ENCODE peak calls at places on chromosomes 13 and 19, in ten cellular contexts. S, B, P, N, R, F, Z, D, K and E are unnamed samples.

GRCh38 chr13:28324181-28324789 is 170.6 kb downstream of the FLT1 start:
- DNase-seq in S (peak; percentile 12), B (peak; percentile 74), P (no peak), N (no peak), R (peak; percentile 78), F (peak; percentile 73), Z (peak; percentile 47), D (no peak), K (peak; percentile 61), E (peak; percentile 34)

GRCh38 chr19:1163283-1163933 is 10.7 kb downstream of the SBNO2 start:
- DNase-seq in S (no peak), B (no peak), P (no peak), N (peak; percentile 66), R (no peak), F (no peak), Z (no peak), D (no peak), K (no peak), E (no peak)

GRCh38 chr13:112619730-112620639 is 32.0 kb upstream of the TUBGCP3 start:
- DNase-seq in S (no peak), B (no peak), P (no peak), N (no peak), R (peak; percentile 59), F (no peak), Z (peak; percentile 78), D (no peak), K (peak; percentile 49), E (no peak)

GRCh38 chr13:46622918-46623256 is 69.9 kb downstream of the LRCH1 start:
- DNase-seq in S (no peak), B (peak; percentile 80), P (peak; percentile 39), N (no peak), R (peak; percentile 73), F (peak; percentile 84), Z (no peak), D (peak; percentile 72), K (no peak), E (no peak)

GRCh38 chr19:52170304-52170703 is 1.1 kb downstream of the ZNF836 start:
- DNase-seq in S (no peak), B (no peak), P (no peak), N (no peak), R (no peak), F (no peak), Z (no peak), D (no peak), K (no peak), E (no peak)

GRCh38 chr13:109408596-109409382 is 377.6 kb downstream of the IRS2 start:
- DNase-seq in S (no peak), B (no peak), P (no peak), N (no peak), R (no peak), F (no peak), Z (no peak), D (no peak), K (no peak), E (no peak)

GRCh38 chr13:107170270-107170931 is 602.5 kb upstream of the ARGLU1 start:
- DNase-seq in S (no peak), B (no peak), P (no peak), N (no peak), R (no peak), F (no peak), Z (no peak), D (no peak), K (no peak), E (no peak)

GRCh38 chr19:35249848-35250711 is 1.3 kb downstream of the LSR start:
- DNase-seq in S (no peak), B (no peak), P (no peak), N (no peak), R (no peak), F (no peak), Z (no peak), D (no peak), K (no peak), E (peak; percentile 9)

DNA sequence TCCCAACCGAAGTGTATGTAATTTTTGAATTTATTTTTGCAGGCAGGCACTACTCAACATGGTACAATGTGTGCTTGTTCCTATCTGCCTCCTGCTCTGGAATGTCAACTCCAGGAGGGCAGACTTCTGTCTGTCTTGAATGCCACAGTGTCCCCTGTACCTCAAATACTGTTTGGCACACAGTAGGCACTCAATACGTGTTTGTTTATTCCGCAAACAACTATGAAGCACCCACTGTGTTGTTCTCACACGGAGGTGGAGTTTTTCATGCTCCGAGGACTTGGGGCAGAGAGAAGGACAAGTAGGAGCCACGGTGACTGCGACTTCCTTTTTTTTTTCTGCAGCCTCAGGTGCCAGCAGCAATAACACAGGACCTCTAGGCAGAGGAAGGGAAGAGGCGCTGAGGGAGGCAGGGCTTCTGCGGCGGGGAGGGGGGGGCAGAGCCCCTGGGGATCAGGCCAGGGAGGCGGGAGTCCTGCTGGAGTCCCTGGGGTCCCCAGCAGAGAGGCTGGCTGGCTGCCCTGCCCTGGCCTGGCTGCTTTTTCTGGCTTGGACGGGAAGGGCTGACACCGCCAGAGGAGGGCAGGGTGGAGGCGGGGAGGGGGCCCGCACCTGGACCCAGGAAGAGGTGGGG is 29.3 kb upstream of the TNFAIP8L1 start:
- DNase-seq in S (no peak), B (no peak), P (no peak), N (no peak), R (no peak), F (no peak), Z (peak; percentile 42), D (no peak), K (no peak), E (no peak)
- TF ChIP-seq CTCF in S (no peak), B (no peak), P (no peak), N (no peak), R (no peak), F (no peak), Z (no peak), D (no peak), K (no peak), E (no peak)

DNA sequence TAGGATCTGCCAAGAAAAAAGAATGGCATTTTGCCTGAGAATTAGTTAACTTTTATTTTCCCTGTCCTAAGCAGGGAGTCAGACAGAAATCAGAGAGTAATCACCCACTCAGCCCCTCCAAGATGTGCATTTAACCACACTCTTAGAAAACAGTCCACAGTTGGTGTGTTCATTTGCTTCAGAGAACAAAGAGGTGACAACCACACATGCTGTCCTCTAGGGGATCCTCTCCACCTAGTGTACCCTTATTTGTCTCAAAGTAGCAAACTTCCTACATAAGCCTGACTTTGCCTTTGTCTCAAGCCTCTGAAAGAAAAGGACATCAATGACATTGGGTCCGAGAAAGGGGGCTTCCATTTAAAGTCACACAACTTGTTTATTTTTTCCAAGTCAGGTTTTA is 107.0 kb upstream of the RFC3 start:
- DNase-seq in S (no peak), B (no peak), P (no peak), N (no peak), R (no peak), F (no peak), Z (no peak), D (no peak), K (no peak), E (no peak)
- TF ChIP-seq CTCF in S (no peak), B (no peak), P (no peak), N (no peak), R (no peak), F (no peak), Z (no peak), D (no peak), K (peak; percentile 12), E (no peak)

DNA sequence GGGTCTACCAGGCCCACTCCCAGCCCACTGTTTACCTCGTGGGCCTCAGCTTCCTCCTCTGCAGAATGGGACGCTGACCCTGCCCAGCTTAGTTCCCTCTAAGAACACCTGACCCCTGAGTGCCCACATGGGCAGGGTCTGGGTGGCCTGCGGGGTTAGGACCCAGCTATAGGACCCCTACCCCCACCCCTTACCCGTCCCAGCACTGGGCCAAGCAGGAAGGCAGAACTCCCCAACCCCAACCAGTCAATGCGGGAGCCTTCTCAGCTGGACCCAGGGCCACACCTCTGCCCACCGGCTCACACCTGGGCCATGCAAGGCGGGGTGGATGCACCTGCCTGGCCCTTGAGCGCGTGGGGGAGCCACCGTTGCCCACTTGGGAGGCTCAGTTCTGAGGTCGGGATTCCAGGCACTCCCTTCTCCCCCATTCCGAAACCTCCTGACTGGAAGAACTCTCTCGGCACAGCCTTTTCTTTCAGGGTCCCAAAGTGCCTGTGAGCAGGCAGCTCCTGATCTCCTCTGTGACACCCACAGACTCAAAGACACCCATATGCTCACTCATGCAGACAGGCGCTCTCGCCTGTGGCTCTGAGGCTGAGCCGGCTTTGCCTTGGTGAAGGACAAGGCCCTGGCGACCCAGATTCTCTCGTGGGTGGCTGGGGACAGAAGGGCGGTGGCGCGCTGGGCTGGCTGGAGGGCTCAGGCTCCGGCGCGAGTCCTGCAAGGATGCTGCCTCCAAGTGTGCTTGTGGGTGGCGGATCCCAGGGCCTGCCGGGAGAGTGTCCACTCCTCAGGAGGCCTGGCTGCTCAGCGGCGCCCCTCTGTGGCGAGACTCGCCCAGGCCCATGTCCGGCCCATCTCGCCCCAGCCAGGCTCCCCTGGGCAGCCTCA is 27.9 kb upstream of the PARP4 start:
- DNase-seq in S (no peak), B (no peak), P (no peak), N (no peak), R (peak; percentile 14), F (no peak), Z (no peak), D (no peak), K (peak; percentile 20), E (no peak)
- TF ChIP-seq CTCF in S (peak; percentile 67), B (peak; percentile 46), P (no peak), N (no peak), R (peak; percentile 23), F (peak; percentile 19), Z (no peak), D (peak; percentile 40), K (peak; percentile 33), E (no peak)

GRCh38 chr19:38793186-38793585 is 4.2 kb downstream of the LGALS7B start:
- DNase-seq in S (no peak), B (peak; percentile 9), P (no peak), N (no peak), R (no peak), F (peak; percentile 60), Z (no peak), D (no peak), K (no peak), E (no peak)

GRCh38 chr19:38793671-38794070 is 4.7 kb downstream of the LGALS7B start:
- DNase-seq in S (no peak), B (no peak), P (no peak), N (peak; percentile 30), R (no peak), F (no peak), Z (no peak), D (no peak), K (no peak), E (no peak)

GRCh38 chr19:38795549-38795948 is 6.5 kb downstream of the LGALS7B start:
- DNase-seq in S (no peak), B (no peak), P (no peak), N (no peak), R (no peak), F (no peak), Z (no peak), D (no peak), K (no peak), E (no peak)

GRCh38 chr19:38796154-38796553 is 7.2 kb downstream of the LGALS7B start:
- DNase-seq in S (no peak), B (no peak), P (no peak), N (no peak), R (no peak), F (no peak), Z (no peak), D (no peak), K (no peak), E (no peak)

DNA sequence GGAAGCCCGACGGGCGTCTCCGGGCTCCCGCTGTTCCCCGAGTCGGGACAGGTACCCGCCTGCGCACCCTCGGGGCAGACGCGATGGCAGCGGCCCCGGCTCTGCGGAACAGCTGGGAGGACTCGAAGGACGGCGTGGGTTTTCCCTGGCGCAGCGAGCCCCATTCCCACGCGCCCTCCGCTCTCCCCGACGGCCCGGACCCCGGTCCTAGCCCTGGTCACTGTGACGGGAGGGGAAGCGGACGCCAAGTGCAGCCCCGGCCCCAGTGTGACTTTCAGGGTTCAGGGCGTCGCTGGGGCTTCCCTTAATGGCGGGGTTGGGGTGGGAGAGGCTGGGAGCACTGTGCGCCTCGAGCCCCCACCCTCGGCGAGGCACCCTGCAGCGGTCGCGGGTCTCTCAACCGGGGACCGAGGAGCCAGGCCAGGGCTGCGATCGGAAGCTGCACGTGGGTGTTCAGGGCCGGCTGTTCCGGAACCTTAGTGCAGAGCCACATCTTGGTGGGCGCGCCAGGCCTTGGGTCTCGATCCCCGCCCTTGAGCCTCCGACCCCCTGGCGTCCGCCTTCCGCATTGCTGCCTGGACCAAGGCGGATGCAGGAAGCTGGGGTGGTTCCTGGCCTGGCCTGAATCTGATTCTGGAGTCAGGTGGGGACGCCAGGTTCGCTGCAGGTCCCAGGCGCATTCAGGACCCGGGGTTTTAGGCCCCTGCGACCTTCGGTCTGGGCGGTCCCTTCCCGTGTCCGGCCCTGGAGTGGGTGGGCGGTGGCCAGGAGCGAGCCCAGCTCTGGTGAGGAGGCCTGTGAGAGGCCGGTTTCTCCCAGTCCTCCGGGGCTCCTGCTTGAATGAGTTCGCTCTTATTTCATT is 3.5 kb downstream of the LGALS7B start:
- DNase-seq in S (no peak), B (no peak), P (no peak), N (peak; percentile 78), R (no peak), F (no peak), Z (no peak), D (no peak), K (no peak), E (peak; percentile 48)
- TF ChIP-seq CTCF in S (no peak), B (peak; percentile 43), P (peak; percentile 42), N (peak; percentile 1), R (no peak), F (no peak), Z (no peak), D (peak; percentile 27), K (peak; percentile 22), E (peak; percentile 55)